ENCODE peak calls at places on chromosomes 13 and 19, in six cellular contexts. Q is trophoblast cell, I is neuronal stem cell, H is IMR-90, S is H1, W is mesenchymal stem cell. P is an unnamed sample.

GRCh38 chr13:106367361-106367781 is 168.1 kb downstream of the EFNB2 start:
- DNase-seq in Q (no peak), I (no peak), H (no peak), S (no peak), W (no peak), P (no peak)

GRCh38 chr13:112635323-112635722 is 47.4 kb upstream of the TUBGCP3 start:
- DNase-seq in Q (no peak), I (no peak), H (no peak), S (no peak), W (no peak), P (no peak)

GRCh38 chr19:18985257-18985656 is 44.2 kb upstream of the HOMER3 start:
- DNase-seq in Q (no peak), I (no peak), H (no peak), S (no peak), W (no peak), P (no peak)

GRCh38 chr19:35347171-35347929 is at the start of gene FFAR1:
- DNase-seq in Q (peak; percentile 28), I (no peak), H (no peak), S (no peak), W (no peak), P (peak; percentile 19)

GRCh38 chr19:54192972-54193371 is 1.9 kb downstream of the TSEN34 start:
- DNase-seq in Q (no peak), I (no peak), H (no peak), S (no peak), W (no peak), P (no peak)

GRCh38 chr13:75927183-75927582 is 291.1 kb downstream of the LMO7 start:
- DNase-seq in Q (no peak), I (no peak), H (peak; percentile 8), S (no peak), W (no peak), P (no peak)

GRCh38 chr13:75908137-75908536 is 272.0 kb downstream of the LMO7 start:
- DNase-seq in Q (no peak), I (no peak), H (no peak), S (no peak), W (no peak), P (no peak)

GRCh38 chr13:27578121-27579030 is 42.0 kb downstream of the LNX2 start:
- DNase-seq in Q (peak; percentile 49), I (no peak), H (peak; percentile 61), S (no peak), W (peak; percentile 45), P (no peak)

DNA sequence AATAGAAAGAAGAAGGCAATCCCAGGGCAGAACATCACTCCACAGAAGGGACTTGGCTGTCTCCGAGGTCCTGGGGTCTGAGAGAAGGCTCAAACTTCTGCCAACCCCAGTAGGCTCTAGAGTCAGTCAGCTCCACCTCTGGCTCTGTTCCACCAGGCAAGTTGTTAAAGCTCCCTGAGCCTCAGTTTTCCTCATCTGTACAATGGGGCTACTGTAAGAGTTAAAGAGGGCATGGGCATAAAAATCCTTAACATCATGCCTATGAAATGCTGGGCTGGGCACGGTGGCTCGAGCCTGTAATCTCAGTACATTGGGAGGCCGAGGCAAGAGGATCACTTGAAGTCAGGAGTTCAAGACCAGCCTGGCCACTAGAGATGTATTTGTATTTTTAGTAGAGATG is 5.1 kb downstream of the UNC13A start:
- DNase-seq in Q (no peak), I (no peak), H (no peak), S (no peak), W (no peak), P (no peak)
- H4K91ac ChIP-seq in Q (no peak overlapping the region), I (no peak overlapping the region), H (no peak overlapping the region), S (no peak overlapping the region), W (no peak overlapping the region), P (no peak overlapping the region)

DNA sequence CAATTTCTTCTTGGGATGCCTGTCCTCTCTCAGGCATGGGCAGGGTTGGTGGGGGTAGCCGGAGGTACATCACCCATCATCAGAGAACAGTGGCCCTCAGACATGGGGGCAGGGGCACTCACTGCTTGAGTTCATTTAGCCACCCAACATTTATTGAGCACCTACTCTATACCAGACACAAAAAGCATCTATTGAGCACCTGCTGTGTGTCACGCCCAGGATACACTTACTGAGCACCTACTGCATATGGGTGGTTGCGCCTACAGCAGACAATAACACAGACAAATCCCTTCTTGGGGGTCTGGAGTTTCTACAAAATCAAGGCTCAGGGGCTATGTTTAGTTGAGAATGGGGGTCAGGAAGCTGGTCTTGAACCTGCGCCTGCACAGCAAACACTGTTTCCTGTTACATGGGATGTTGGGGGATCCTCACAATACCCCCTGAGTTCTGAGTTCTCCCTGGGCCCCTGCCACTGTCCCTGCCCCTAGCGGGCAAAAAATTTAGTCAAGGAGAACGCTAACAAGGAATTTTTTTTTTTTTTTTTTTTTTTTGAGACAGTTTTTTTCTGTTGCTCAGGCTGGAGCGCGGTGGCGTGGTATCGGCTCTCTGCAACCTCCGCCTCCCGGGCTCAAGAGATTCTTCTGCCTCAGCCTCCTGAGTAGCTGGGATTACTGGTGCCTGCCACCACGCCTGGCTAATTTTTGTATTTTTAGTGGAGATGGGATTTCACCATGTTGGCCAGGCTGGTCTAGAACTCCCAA is 11.6 kb downstream of the RCN3 start:
- DNase-seq in Q (no peak), I (no peak), H (no peak), S (no peak), W (no peak), P (no peak)
- H2BK120ac ChIP-seq in Q (no peak overlapping the region), I (no peak overlapping the region), H (no peak overlapping the region), S (no peak overlapping the region), W (no peak overlapping the region), P (no peak overlapping the region)

DNA sequence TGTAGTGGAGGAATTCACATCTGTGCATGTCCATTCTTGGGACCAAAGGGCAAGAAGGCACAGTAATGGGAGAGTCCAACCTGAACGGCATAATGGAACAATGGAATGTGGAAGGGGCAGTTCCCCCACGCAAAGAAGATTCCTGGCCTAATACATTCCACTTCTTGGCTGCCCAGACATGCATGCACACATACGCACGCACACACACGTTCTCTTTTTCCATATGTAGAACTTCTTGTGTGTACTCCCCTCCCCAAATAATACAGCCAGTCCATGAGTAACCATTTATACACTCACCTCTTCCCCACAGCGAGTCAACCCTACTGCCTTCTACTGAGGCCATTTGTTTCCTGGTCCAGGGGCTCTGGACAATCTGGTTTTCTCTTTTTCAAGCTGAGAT is 6.0 kb upstream of the STK24 start:
- DNase-seq in Q (peak; percentile 96), I (no peak), H (no peak), S (no peak), W (no peak), P (no peak)
- H2AK5ac ChIP-seq in Q (no peak overlapping the region), I (no peak overlapping the region), H (peak overlapping the region; percentile 3), S (peak overlapping the region; percentile 29), W (no peak overlapping the region), P (no peak overlapping the region)

GRCh38 chr19:14174883-14175282 is 31.1 kb downstream of the ADGRL1 start:
- DNase-seq in Q (no peak), I (no peak), H (no peak), S (no peak), W (no peak), P (no peak)
- H4K91ac ChIP-seq in Q (no peak overlapping the region), I (no peak overlapping the region), H (no peak overlapping the region), S (no peak overlapping the region), W (no peak overlapping the region), P (no peak overlapping the region)

GRCh38 chr19:13154911-13155471 is 4.8 kb downstream of the IER2 start:
- DNase-seq in Q (peak; percentile 96), I (peak; percentile 67), H (peak; percentile 65), S (no peak), W (peak; percentile 93), P (peak; percentile 92)

GRCh38 chr19:13153627-13154240 is 3.5 kb downstream of the IER2 start:
- DNase-seq in Q (no peak), I (peak; percentile 48), H (no peak), S (no peak), W (no peak), P (no peak)

GRCh38 chr19:13152854-13153626 is 2.8 kb downstream of the IER2 start:
- DNase-seq in Q (peak; percentile 91), I (peak; percentile 98), H (peak; percentile 93), S (no peak), W (peak; percentile 98), P (peak; percentile 96)

GRCh38 chr19:13155472-13156284 is 5.5 kb downstream of the IER2 start:
- DNase-seq in Q (peak; percentile 89), I (peak; percentile 83), H (peak; percentile 76), S (no peak), W (peak; percentile 96), P (peak; percentile 94)

DNA sequence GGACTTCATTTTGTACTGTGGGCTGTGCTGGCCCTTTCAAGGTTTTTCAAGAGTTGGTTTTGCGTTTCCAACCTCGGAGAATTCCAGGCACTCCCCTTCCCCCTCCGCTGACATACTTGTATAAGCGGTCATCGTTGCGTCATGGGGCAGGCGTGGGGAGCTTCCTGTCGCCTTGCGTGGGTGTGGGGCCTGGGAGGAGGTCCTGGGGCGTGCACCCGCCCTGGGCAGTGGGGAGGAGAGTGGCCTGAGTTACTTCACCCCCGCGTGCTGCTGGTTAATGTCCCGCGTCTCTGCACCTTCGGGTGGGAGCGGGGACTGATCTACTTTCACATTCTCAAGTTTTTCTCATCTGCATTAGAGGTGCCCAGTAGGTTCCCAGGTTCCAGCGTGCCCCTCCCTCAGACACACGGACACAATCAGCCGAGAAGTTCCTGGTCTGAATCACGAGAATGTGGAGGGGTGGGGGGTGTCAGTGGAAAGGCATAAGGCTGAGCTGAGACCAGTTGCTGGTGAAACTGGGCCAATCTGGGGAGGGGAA is 4.1 kb downstream of the IER2 start:
- DNase-seq in Q (peak; percentile 81), I (peak; percentile 46), H (peak; percentile 95), S (no peak), W (peak; percentile 82), P (peak; percentile 41)
- H2BK120ac ChIP-seq in Q (peak overlapping the region; percentile 88), I (no peak overlapping the region), H (peak overlapping the region; percentile 65), S (peak overlapping the region; percentile 18), W (peak overlapping the region; percentile 78), P (peak overlapping the region; percentile 52)

DNA sequence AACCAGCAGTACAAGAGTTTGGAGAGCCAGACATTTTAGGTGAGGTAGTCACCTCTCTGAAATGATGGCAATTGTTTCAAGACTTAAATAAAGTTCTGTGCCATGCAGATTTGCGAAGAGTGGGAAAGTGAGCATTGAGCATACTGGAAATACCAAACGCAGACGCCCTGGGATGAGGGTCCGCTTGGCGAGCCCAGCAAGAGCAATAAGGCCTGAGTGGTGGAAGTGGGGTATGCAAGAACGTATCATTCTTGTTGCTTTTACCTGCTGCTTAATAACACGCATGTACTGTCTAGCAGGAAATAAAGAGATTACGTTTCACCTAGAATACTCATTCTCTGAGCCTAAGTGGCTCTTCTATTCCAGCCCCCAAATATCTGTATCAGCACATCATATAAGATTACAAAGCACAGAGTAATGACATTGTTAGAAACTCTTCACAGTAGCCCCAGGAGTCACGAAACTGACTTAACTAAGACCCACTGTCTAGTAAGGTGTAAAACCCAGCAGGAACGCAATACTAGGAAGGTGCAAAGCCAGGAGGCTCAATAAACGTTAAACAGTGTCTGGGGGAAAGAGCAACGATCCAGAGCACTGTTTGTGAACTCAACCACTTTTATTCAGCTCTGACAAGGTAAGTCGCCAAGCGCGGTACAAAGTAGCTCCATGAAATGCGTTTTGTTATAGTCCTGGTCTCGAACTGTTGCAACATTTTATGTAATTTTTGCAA is 1.3 kb downstream of the RCBTB2 start:
- DNase-seq in Q (no peak), I (no peak), H (no peak), S (no peak), W (no peak), P (no peak)
- H2AK5ac ChIP-seq in Q (no peak overlapping the region), I (no peak overlapping the region), H (peak overlapping the region; percentile 32), S (no peak overlapping the region), W (no peak overlapping the region), P (no peak overlapping the region)

DNA sequence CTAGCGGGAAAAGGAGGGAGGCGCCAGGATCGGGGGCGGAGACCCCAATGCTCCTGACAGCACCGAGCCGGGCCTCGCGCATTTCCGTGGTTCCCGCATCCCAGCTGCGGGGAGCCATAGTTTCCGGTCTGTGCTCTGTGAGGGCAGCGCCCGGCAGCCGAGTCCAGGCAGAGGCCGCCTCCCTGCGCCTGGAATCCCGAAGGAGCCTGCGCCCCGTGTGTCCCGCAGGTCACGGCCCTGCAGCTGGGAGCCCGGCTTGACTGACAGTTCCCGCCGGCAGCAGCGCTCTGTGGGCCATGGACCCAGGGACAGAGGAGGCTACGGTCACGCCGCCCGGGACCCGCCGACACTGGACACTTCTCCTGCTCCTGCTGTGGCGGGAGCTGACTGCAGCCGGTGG is 74.6 kb upstream of the C13orf46 start:
- DNase-seq in Q (no peak), I (no peak), H (no peak), S (no peak), W (no peak), P (peak; percentile 77)
- H4K91ac ChIP-seq in Q (no peak overlapping the region), I (no peak overlapping the region), H (no peak overlapping the region), S (no peak overlapping the region), W (no peak overlapping the region), P (no peak overlapping the region)

P was measured in H9.